ENCODE peak calls at places on chromosomes 11 and 22, in six cellular contexts. One of them, this sample, is unnamed. For H3K36me3, the result is how much of the 10 kb centered on the place peaks cover.

GRCh38 chr22:44129614-44129976 is 51.1 kb upstream of the PARVG start:
- DNase-seq in stomach: no peak
- DNase-seq in heart left ventricle: no peak
- DNase-seq in HAP-1: no peak
- DNase-seq in esophagus squamous epithelium: no peak
- DNase-seq in lung: no peak
- DNase-seq in this sample: peak

GRCh38 chr22:43852605-43853327 is 9.5 kb downstream of the SULT4A1 start:
- DNase-seq in lung: no peak
- DNase-seq in esophagus squamous epithelium: no peak
- DNase-seq in HAP-1: no peak
- DNase-seq in heart left ventricle: no peak
- DNase-seq in stomach: no peak
- DNase-seq in this sample: peak

GRCh38 chr11:14075679-14076078 is 113.2 kb downstream of the SPON1 start:
- DNase-seq in esophagus squamous epithelium: no peak
- DNase-seq in stomach: no peak
- DNase-seq in heart left ventricle: no peak
- DNase-seq in lung: no peak
- DNase-seq in HAP-1: no peak
- DNase-seq in this sample: no peak

GRCh38 chr11:101436511-101437142 is 147.2 kb downstream of the TRPC6 start:
- DNase-seq in HAP-1: peak
- DNase-seq in heart left ventricle: peak
- DNase-seq in stomach: peak
- DNase-seq in lung: no peak
- DNase-seq in esophagus squamous epithelium: no peak
- DNase-seq in this sample: no peak

GRCh38 chr11:128928400-128928799 is 14.3 kb downstream of the TP53AIP1 start:
- DNase-seq in lung: no peak
- DNase-seq in esophagus squamous epithelium: no peak
- DNase-seq in stomach: no peak
- DNase-seq in HAP-1: no peak
- DNase-seq in heart left ventricle: no peak
- DNase-seq in this sample: no peak

GRCh38 chr22:30870451-30871345 is 97.9 kb downstream of the MORC2 start:
- DNase-seq in esophagus squamous epithelium: no peak
- DNase-seq in HAP-1: no peak
- DNase-seq in stomach: no peak
- DNase-seq in lung: no peak
- DNase-seq in heart left ventricle: no peak
- DNase-seq in this sample: peak

GRCh38 chr11:92357344-92357743 is 132.7 kb downstream of the FAT3 start:
- DNase-seq in esophagus squamous epithelium: no peak
- DNase-seq in lung: no peak
- DNase-seq in HAP-1: no peak
- DNase-seq in heart left ventricle: no peak
- DNase-seq in stomach: no peak
- DNase-seq in this sample: no peak

GRCh38 chr11:128865490-128865889 is 1.6 kb downstream of the KCNJ1 start:
- DNase-seq in heart left ventricle: no peak
- DNase-seq in HAP-1: no peak
- DNase-seq in stomach: no peak
- DNase-seq in lung: no peak
- DNase-seq in esophagus squamous epithelium: no peak
- DNase-seq in this sample: no peak

GRCh38 chr11:78690588-78690987 is 115.9 kb upstream of the NARS2 start:
- DNase-seq in lung: no peak
- DNase-seq in stomach: no peak
- DNase-seq in heart left ventricle: no peak
- DNase-seq in HAP-1: no peak
- DNase-seq in esophagus squamous epithelium: no peak
- DNase-seq in this sample: no peak

GRCh38 chr11:129143335-129143734 is 48.8 kb downstream of the ARHGAP32 start:
- DNase-seq in heart left ventricle: peak
- DNase-seq in HAP-1: peak
- DNase-seq in esophagus squamous epithelium: no peak
- DNase-seq in stomach: peak
- DNase-seq in lung: peak
- DNase-seq in this sample: peak

GRCh38 chr11:40037005-40037404 is 1422.4 kb downstream of the LRRC4C start:
- DNase-seq in esophagus squamous epithelium: no peak
- DNase-seq in heart left ventricle: no peak
- DNase-seq in HAP-1: no peak
- DNase-seq in lung: no peak
- DNase-seq in stomach: peak
- DNase-seq in this sample: no peak

GRCh38 chr11:11757871-11758270 is 83.9 kb upstream of the USP47 start:
- DNase-seq in HAP-1: no peak
- DNase-seq in stomach: no peak
- DNase-seq in heart left ventricle: no peak
- DNase-seq in lung: no peak
- DNase-seq in esophagus squamous epithelium: no peak
- DNase-seq in this sample: no peak

GRCh38 chr11:104152941-104153340 is 11.0 kb downstream of the PDGFD start:
- DNase-seq in heart left ventricle: no peak
- DNase-seq in HAP-1: no peak
- DNase-seq in esophagus squamous epithelium: no peak
- DNase-seq in lung: no peak
- DNase-seq in stomach: no peak
- DNase-seq in this sample: no peak

GRCh38 chr22:17562906-17563870 is at the start of gene SLC25A18:
- DNase-seq in lung: no peak
- DNase-seq in stomach: no peak
- DNase-seq in HAP-1: peak
- DNase-seq in heart left ventricle: peak
- DNase-seq in esophagus squamous epithelium: no peak
- DNase-seq in this sample: peak

GRCh38 chr22:36590441-36591056 is 61.6 kb upstream of the EIF3D start:
- DNase-seq in stomach: no peak
- DNase-seq in esophagus squamous epithelium: no peak
- DNase-seq in heart left ventricle: no peak
- DNase-seq in HAP-1: no peak
- DNase-seq in lung: no peak
- DNase-seq in this sample: no peak

GRCh38 chr11:99791354-99791753 is 770.6 kb downstream of the CNTN5 start:
- DNase-seq in heart left ventricle: no peak
- DNase-seq in HAP-1: no peak
- DNase-seq in lung: no peak
- DNase-seq in esophagus squamous epithelium: no peak
- DNase-seq in stomach: no peak
- DNase-seq in this sample: no peak

GRCh38 chr22:23565942-23566715 is 14.0 kb downstream of the IGLL1 start:
- DNase-seq in HAP-1: peak
- DNase-seq in heart left ventricle: no peak
- DNase-seq in esophagus squamous epithelium: no peak
- DNase-seq in stomach: no peak
- DNase-seq in lung: no peak
- DNase-seq in this sample: peak

GRCh38 chr11:90134420-90135003 is at the start of gene NAALAD2:
- DNase-seq in esophagus squamous epithelium: no peak
- DNase-seq in lung: peak
- DNase-seq in stomach: no peak
- DNase-seq in HAP-1: peak
- DNase-seq in heart left ventricle: peak
- DNase-seq in this sample: peak

GRCh38 chr11:17371614-17372013 is 16.8 kb downstream of the KCNJ11 start:
- DNase-seq in stomach: no peak
- DNase-seq in lung: no peak
- DNase-seq in esophagus squamous epithelium: no peak
- DNase-seq in heart left ventricle: no peak
- DNase-seq in HAP-1: no peak
- DNase-seq in this sample: no peak

GRCh38 chr11:126390418-126390817 is 34.9 kb downstream of the ST3GAL4 start:
- DNase-seq in HAP-1: no peak
- DNase-seq in heart left ventricle: no peak
- DNase-seq in stomach: no peak
- DNase-seq in lung: no peak
- DNase-seq in esophagus squamous epithelium: no peak
- DNase-seq in this sample: no peak

GRCh38 chr11:3165152-3165705 is at the start of gene OSBPL5:
- DNase-seq in stomach: peak
- DNase-seq in lung: peak
- DNase-seq in heart left ventricle: peak
- DNase-seq in HAP-1: peak
- DNase-seq in esophagus squamous epithelium: no peak
- DNase-seq in this sample: peak

GRCh38 chr11:46351606-46352005 is 4.3 kb downstream of the DGKZ start:
- DNase-seq in stomach: no peak
- DNase-seq in esophagus squamous epithelium: no peak
- DNase-seq in heart left ventricle: peak
- DNase-seq in lung: no peak
- DNase-seq in HAP-1: no peak
- DNase-seq in this sample: no peak

GRCh38 chr22:17629167-17629489 is 579 bp upstream of the ATP6V1E1 start:
- DNase-seq in HAP-1: no peak
- DNase-seq in stomach: no peak
- DNase-seq in esophagus squamous epithelium: no peak
- DNase-seq in heart left ventricle: no peak
- DNase-seq in lung: no peak
- DNase-seq in this sample: no peak

GRCh38 chr11:59779487-59779886 is 24.3 kb downstream of the STX3 start:
- DNase-seq in heart left ventricle: no peak
- DNase-seq in HAP-1: no peak
- DNase-seq in lung: no peak
- DNase-seq in stomach: no peak
- DNase-seq in esophagus squamous epithelium: no peak
- DNase-seq in this sample: no peak

GRCh38 chr11:35487532-35488078 is 37.8 kb downstream of the PAMR1 start:
- DNase-seq in HAP-1: peak
- DNase-seq in heart left ventricle: peak
- DNase-seq in lung: no peak
- DNase-seq in stomach: no peak
- DNase-seq in esophagus squamous epithelium: no peak
- DNase-seq in this sample: no peak

GRCh38 chr11:121557348-121557747 is 104.6 kb upstream of the SORL1-AS1 start:
- DNase-seq in esophagus squamous epithelium: no peak
- DNase-seq in HAP-1: no peak
- DNase-seq in stomach: no peak
- DNase-seq in lung: no peak
- DNase-seq in heart left ventricle: no peak
- DNase-seq in this sample: no peak

GRCh38 chr11:111604392-111605009 is 2.3 kb downstream of the SIK2 start:
- DNase-seq in esophagus squamous epithelium: no peak
- DNase-seq in stomach: no peak
- DNase-seq in HAP-1: peak
- DNase-seq in heart left ventricle: no peak
- DNase-seq in lung: no peak
- DNase-seq in this sample: no peak

DNA sequence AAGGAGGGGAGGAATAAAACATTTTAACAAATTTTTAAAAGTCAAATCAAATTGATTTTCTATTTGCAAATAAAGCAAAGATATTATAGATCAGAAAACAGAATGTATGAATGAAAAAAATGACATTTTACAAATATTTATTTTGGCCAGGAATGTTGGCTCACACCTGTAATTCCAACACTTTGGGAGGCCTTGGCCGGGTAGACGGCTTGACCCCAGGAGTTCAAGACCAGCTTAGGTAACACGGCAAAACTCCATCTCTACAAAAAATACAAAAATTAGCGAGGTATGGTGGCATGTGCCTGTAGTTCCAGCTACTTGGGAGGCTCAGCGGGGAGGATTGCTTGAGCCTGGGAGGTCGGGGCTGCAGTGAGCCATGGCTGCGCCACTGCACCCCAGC is 18.2 kb downstream of the THAP12 start:
- DNase-seq in lung: no peak
- DNase-seq in stomach: no peak
- DNase-seq in esophagus squamous epithelium: no peak
- DNase-seq in heart left ventricle: no peak
- DNase-seq in HAP-1: no peak
- DNase-seq in this sample: no peak
- H3K36me3 ChIP-seq in lung: under half
- H3K36me3 ChIP-seq in stomach: under half
- H3K36me3 ChIP-seq in esophagus squamous epithelium: under half
- H3K36me3 ChIP-seq in heart left ventricle: under half
- H3K36me3 ChIP-seq in HAP-1: under half
- H3K36me3 ChIP-seq in this sample: under half

DNA sequence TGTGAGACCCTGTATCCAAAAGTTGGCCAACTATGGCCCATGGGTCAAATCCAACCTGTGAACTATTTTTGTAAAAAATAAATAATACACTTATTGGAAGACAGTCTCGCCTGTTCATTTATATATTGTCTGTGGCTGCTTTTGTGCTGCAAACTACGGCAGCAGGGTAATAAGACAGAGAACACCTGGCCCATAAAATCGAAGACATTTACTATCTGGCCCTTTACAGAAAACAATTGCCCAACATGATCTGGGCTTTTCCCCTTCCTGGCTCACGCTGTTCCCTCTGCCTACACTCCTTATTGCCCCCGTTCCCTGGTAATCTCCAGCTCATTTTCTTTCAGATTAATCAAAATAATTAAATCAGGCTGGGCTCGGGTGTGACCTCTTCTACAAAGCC is 5.6 kb downstream of the PLAAT2 start:
- DNase-seq in lung: no peak
- DNase-seq in esophagus squamous epithelium: no peak
- DNase-seq in HAP-1: no peak
- DNase-seq in stomach: no peak
- DNase-seq in heart left ventricle: no peak
- DNase-seq in this sample: peak
- H3K36me3 ChIP-seq in lung: under half
- H3K36me3 ChIP-seq in esophagus squamous epithelium: under half
- H3K36me3 ChIP-seq in HAP-1: under half
- H3K36me3 ChIP-seq in stomach: under half
- H3K36me3 ChIP-seq in heart left ventricle: under half
- H3K36me3 ChIP-seq in this sample: under half

DNA sequence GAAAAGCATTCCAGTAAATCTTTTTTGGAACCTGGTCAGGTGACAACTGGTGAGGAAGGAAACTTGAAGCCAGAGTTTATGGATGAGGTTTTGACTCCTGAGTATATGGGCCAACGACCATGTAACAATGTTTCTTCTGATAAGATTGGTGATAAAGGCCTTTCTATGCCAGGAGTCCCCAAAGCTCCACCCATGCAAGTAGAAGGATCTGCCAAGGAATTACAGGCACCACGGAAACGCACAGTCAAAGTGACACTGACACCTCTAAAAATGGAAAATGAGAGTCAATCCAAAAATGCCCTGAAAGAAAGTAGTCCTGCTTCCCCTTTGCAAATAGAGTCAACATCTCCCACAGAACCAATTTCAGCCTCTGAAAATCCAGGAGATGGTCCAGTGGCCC is 24.1 kb upstream of the TTC36 start:
- DNase-seq in stomach: no peak
- DNase-seq in heart left ventricle: no peak
- DNase-seq in esophagus squamous epithelium: no peak
- DNase-seq in lung: no peak
- DNase-seq in HAP-1: no peak
- DNase-seq in this sample: no peak
- H3K36me3 ChIP-seq in stomach: half or more
- H3K36me3 ChIP-seq in heart left ventricle: half or more
- H3K36me3 ChIP-seq in esophagus squamous epithelium: under half
- H3K36me3 ChIP-seq in lung: half or more
- H3K36me3 ChIP-seq in HAP-1: half or more
- H3K36me3 ChIP-seq in this sample: half or more

DNA sequence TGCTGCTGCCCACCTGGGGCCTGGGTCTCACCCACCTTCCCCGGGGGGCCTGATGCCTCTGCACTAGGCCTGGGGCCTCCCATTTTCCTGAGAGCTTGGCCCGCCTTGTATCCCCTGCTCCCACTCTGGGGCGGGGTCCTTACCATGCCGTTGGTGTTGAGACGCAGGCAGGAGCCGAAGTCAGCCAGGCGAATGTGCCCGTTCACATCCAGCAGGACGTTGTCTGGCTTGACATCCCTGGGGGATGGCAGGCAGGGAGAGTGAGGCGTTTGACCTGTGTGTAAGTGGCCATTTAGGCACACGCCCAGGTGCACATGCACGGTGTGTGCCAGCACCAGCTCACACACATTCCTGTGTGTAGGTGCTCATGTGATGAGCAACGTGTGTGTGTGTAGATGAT is 5.1 kb downstream of the CDC42BPG start:
- DNase-seq in HAP-1: no peak
- DNase-seq in lung: no peak
- DNase-seq in esophagus squamous epithelium: no peak
- DNase-seq in heart left ventricle: no peak
- DNase-seq in stomach: no peak
- DNase-seq in this sample: no peak
- H3K36me3 ChIP-seq in HAP-1: under half
- H3K36me3 ChIP-seq in lung: under half
- H3K36me3 ChIP-seq in esophagus squamous epithelium: under half
- H3K36me3 ChIP-seq in heart left ventricle: under half
- H3K36me3 ChIP-seq in stomach: under half
- H3K36me3 ChIP-seq in this sample: under half